ENCODE peak calls at places on chromosomes 1 and 21, in nine cellular contexts. L is choroid plexus epithelial cell, Q is fibroblast of the aortic adventitia, I is epithelial cell of esophagus, N is GM06990, J is lower leg skin, F is brain microvascular endothelial cell, U is fibroblast of lung, E is colonic mucosa. X is an unnamed sample.

GRCh38 chr1:197917813-197918646 is 858 bp downstream of the LHX9 start:
- DNase-seq in U (no peak), N (peak), I (no peak), F (no peak), Q (no peak), E (no peak), J (peak), L (no peak), X (no peak)

GRCh38 chr1:178093150-178093957 is 550 bp upstream of the RASAL2 start:
- DNase-seq in Q (peak), U (peak), E (peak), F (peak), I (peak), L (peak), N (peak), J (peak), X (peak)

GRCh38 chr1:16090076-16090826 is 16.8 kb upstream of the FAM131C start:
- DNase-seq in N (no peak), Q (peak), F (no peak), E (no peak), L (no peak), I (no peak), U (no peak), J (no peak), X (no peak)

GRCh38 chr1:20359451-20360330 is 69.0 kb downstream of the VWA5B1 start:
- DNase-seq in J (no peak), Q (no peak), N (no peak), I (no peak), E (peak), F (no peak), U (no peak), L (no peak), X (no peak)

GRCh38 chr1:17233675-17234074 is 15.2 kb upstream of the PADI3 start:
- DNase-seq in N (no peak), L (peak), I (peak), F (peak), Q (peak), U (peak), J (peak), E (peak), X (peak)

GRCh38 chr1:181514298-181515290 is 31.3 kb downstream of the CACNA1E start:
- DNase-seq in F (no peak), I (no peak), N (peak), E (no peak), Q (no peak), U (no peak), L (no peak), J (no peak), X (no peak)

GRCh38 chr21:34707876-34708325 is 39.1 kb downstream of the CLIC6 start:
- DNase-seq in J (peak), Q (no peak), L (no peak), I (no peak), N (peak), E (no peak), F (no peak), U (no peak), X (no peak)

GRCh38 chr1:182235952-182236650 is 155.5 kb downstream of the GLUL start:
- DNase-seq in F (peak), N (no peak), U (peak), I (peak), E (peak), L (no peak), Q (no peak), J (no peak), X (peak)

GRCh38 chr1:115364044-115364775 is 26.2 kb upstream of the NGF start:
- DNase-seq in N (no peak), F (peak), Q (peak), I (no peak), E (no peak), U (peak), L (peak), J (no peak), X (no peak)

GRCh38 chr1:160850993-160851392 is 11.7 kb downstream of the CD244 start:
- DNase-seq in I (no peak), L (no peak), Q (no peak), U (no peak), F (no peak), E (no peak), N (no peak), J (peak), X (no peak)

GRCh38 chr1:176801553-176802020 is 338.6 kb downstream of the PAPPA2 start:
- DNase-seq in F (no peak), I (no peak), Q (peak), N (no peak), L (no peak), E (peak), J (no peak), U (no peak), X (no peak)

GRCh38 chr1:203165101-203165799 is 10.4 kb downstream of the MYBPH start:
- DNase-seq in E (no peak), N (no peak), F (no peak), L (no peak), J (no peak), U (no peak), Q (no peak), I (no peak), X (no peak)

GRCh38 chr1:172661107-172661506 is 2.2 kb downstream of the FASLG start:
- DNase-seq in U (no peak), J (no peak), Q (no peak), F (no peak), E (no peak), L (no peak), I (no peak), N (no peak), X (no peak)

GRCh38 chr1:99553301-99553700 is 92.6 kb upstream of the PALMD start:
- DNase-seq in F (no peak), N (no peak), J (no peak), L (no peak), Q (no peak), U (no peak), I (no peak), E (no peak), X (no peak)

GRCh38 chr1:67840449-67840848 is 7.2 kb upstream of the GNG12 start:
- DNase-seq in L (peak), N (no peak), J (no peak), U (peak), E (no peak), F (peak), Q (peak), I (peak), X (peak)

GRCh38 chr1:94873520-94874351 is 53.2 kb downstream of the CNN3 start:
- DNase-seq in N (no peak), I (peak), J (no peak), U (peak), L (peak), Q (peak), E (no peak), F (no peak), X (no peak)

GRCh38 chr21:41369915-41370839 is 8.3 kb downstream of the MX2 start:
- DNase-seq in Q (no peak), I (no peak), L (no peak), E (no peak), U (no peak), F (no peak), J (peak), N (peak), X (no peak)

GRCh38 chr1:44803062-44803311 is 2.8 kb downstream of the PLK3 start:
- DNase-seq in U (no peak), J (peak), N (no peak), Q (no peak), I (no peak), E (no peak), F (no peak), L (no peak), X (no peak)

GRCh38 chr1:51818487-51818886 is 60.0 kb downstream of the NRDC start:
- DNase-seq in J (no peak), E (no peak), I (no peak), N (no peak), Q (no peak), L (no peak), F (no peak), U (no peak), X (no peak)

GRCh38 chr1:231241751-231242150 is 739 bp downstream of the GNPAT start:
- DNase-seq in Q (peak), L (no peak), E (peak), I (peak), F (no peak), U (peak), N (no peak), J (no peak), X (no peak)

GRCh38 chr1:233613252-233614172 is at the start of gene KCNK1:
- DNase-seq in J (peak), F (peak), Q (peak), U (peak), E (peak), L (peak), I (peak), N (peak), X (peak)

GRCh38 chr1:64601207-64601606 is 131.3 kb downstream of the CACHD1 start:
- DNase-seq in N (no peak), Q (no peak), U (no peak), E (no peak), J (no peak), F (no peak), I (no peak), L (no peak), X (no peak)

GRCh38 chr21:34933609-34934345 is 115.3 kb downstream of the RUNX1 start:
- DNase-seq in J (no peak), U (no peak), E (no peak), F (no peak), I (no peak), N (no peak), Q (no peak), L (no peak), X (no peak)

GRCh38 chr1:115862406-115862805 is 21.5 kb upstream of the NHLH2 start:
- DNase-seq in I (peak), E (no peak), N (no peak), L (no peak), J (no peak), F (no peak), Q (no peak), U (no peak), X (no peak)

GRCh38 chr1:56644941-56645662 is at the start of gene PRKAA2:
- DNase-seq in I (peak), U (peak), N (peak), L (no peak), F (no peak), E (peak), J (peak), Q (no peak), X (no peak)

GRCh38 chr1:68473060-68473459 is 23.3 kb upstream of the RPE65 start:
- DNase-seq in U (no peak), I (no peak), F (no peak), J (no peak), Q (no peak), N (no peak), L (no peak), E (no peak), X (no peak)

GRCh38 chr1:65309317-65310077 is at the start of gene DNAJC6:
- DNase-seq in Q (peak), N (peak), L (peak), U (peak), E (peak), J (peak), F (peak), I (peak), X (no peak)

GRCh38 chr1:5742801-5743200 is 249.4 kb downstream of the NPHP4 start:
- DNase-seq in F (no peak), E (no peak), J (no peak), Q (no peak), L (no peak), N (no peak), I (no peak), U (no peak), X (no peak)
- H3K4me3 ChIP-seq in F (no peak), E (no peak), J (no peak), Q (no peak), L (no peak), N (no peak), I (no peak), U (no peak), X (no peak)

GRCh38 chr1:225567789-225568188 is 85.1 kb downstream of the ENAH start:
- DNase-seq in I (no peak), U (peak), E (no peak), Q (no peak), N (no peak), F (peak), L (peak), J (no peak), X (no peak)
- TF ChIP-seq CTCF in I (no peak), U (no peak), E (no peak), Q (no peak), N (no peak), F (peak), L (peak), J (no peak), X (peak)

DNA sequence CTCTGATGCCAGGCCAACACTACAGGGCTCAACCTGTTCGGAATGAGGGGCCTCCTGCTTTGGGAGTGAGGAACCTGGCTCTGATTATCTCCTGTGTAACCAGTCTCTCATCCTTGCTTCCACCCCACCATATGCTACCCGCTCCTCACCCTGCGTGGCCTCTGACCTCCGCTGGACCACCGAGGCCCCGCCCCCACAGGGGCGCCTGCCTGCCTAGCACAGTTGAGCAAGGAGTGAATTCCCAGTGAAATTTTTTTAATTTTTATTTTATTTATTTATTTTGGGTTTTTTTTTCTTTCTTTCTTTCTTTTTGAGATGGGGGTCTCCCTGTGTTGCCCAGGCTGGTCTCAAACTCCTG is 1.9 kb upstream of the GNB1 start:
- DNase-seq in U (no peak), E (no peak), I (no peak), J (no peak), L (no peak), Q (no peak), F (no peak), N (no peak), X (no peak)
- H3K4me3 ChIP-seq in U (no peak), E (no peak), I (no peak), J (no peak), L (no peak), Q (no peak), F (no peak), N (no peak), X (no peak)

GRCh38 chr1:212791261-212791675 is 309 bp downstream of the NSL1 start:
- DNase-seq in F (peak), U (no peak), E (no peak), Q (peak), I (peak), L (peak), J (no peak), N (no peak), X (no peak)

GRCh38 chr1:212797681-212798080 is 6.0 kb downstream of the TATDN3 start:
- DNase-seq in U (peak), N (no peak), Q (no peak), L (peak), I (peak), F (peak), E (no peak), J (no peak), X (no peak)

GRCh38 chr1:212792396-212792908 is 758 bp downstream of the TATDN3 start:
- DNase-seq in E (no peak), I (no peak), N (no peak), F (no peak), Q (no peak), U (no peak), J (no peak), L (no peak), X (no peak)

GRCh38 chr1:212794561-212795014 is 2.9 kb downstream of the TATDN3 start:
- DNase-seq in E (no peak), N (peak), U (no peak), J (no peak), F (no peak), Q (no peak), L (no peak), I (no peak), X (no peak)

GRCh38 chr1:212791676-212792395 is at the start of the genes NSL1 and TATDN3:
- DNase-seq in E (peak), L (peak), U (peak), I (peak), N (peak), Q (peak), F (peak), J (peak), X (peak)
- TF ChIP-seq CTCF in E (no peak), L (no peak), U (no peak), I (no peak), N (no peak), Q (no peak), F (no peak), J (no peak), X (no peak)

DNA sequence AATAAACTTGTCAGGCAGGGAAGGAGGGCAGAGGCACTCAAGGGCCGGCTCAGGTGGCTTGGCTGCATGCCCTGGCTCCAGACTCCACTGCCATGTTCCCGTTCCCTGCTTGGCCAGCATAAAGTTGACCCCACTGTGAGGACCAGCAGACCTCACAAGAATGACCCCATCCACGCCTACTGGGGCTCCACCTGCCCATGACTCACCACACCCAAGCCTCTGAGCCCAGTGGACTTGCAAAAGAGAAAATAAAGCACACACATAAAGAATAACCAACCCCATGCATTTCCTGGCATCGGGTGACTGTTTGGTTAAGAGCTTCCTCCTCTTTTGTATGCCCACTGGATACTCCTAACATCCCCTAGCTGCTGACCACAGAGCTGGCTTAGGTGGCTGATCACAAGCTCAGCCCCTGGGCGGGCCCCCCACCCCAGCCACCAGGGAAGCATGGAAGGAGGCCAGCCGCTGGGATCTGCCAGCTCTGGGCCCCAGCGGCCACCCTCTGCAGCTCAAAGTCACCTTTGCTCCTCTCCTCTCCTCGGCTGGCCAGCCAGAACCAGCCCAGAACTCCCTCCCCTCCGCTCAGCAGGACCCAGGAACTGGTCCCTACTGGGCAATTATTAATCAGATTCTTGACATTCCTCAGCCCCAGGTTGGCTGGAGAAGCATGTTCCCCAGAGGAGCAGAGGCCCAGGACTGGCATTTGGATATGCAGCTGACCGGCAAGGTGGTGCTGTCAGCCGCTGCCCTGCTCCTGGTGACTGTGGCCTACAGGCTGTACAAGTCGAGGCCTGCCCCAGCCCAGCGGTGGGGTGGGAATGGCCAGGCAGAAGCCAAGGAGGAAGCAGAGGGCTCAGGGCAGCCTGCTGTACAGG is at the start of gene KLHDC7A:
- DNase-seq in J (no peak), L (no peak), E (peak), N (no peak), F (no peak), I (peak), U (peak), Q (no peak), X (peak)
- H3K4me3 ChIP-seq in J (no peak), L (no peak), E (peak), N (no peak), F (no peak), I (no peak), U (no peak), Q (no peak), X (peak)

GRCh38 chr1:199684686-199685273 is 342.7 kb upstream of the NR5A2 start:
- DNase-seq in N (no peak), J (no peak), I (peak), F (peak), L (peak), Q (peak), E (peak), U (peak), X (no peak)
- TF ChIP-seq CTCF in N (peak), J (no peak), I (peak), F (peak), L (peak), Q (peak), E (peak), U (peak), X (peak)

DNA sequence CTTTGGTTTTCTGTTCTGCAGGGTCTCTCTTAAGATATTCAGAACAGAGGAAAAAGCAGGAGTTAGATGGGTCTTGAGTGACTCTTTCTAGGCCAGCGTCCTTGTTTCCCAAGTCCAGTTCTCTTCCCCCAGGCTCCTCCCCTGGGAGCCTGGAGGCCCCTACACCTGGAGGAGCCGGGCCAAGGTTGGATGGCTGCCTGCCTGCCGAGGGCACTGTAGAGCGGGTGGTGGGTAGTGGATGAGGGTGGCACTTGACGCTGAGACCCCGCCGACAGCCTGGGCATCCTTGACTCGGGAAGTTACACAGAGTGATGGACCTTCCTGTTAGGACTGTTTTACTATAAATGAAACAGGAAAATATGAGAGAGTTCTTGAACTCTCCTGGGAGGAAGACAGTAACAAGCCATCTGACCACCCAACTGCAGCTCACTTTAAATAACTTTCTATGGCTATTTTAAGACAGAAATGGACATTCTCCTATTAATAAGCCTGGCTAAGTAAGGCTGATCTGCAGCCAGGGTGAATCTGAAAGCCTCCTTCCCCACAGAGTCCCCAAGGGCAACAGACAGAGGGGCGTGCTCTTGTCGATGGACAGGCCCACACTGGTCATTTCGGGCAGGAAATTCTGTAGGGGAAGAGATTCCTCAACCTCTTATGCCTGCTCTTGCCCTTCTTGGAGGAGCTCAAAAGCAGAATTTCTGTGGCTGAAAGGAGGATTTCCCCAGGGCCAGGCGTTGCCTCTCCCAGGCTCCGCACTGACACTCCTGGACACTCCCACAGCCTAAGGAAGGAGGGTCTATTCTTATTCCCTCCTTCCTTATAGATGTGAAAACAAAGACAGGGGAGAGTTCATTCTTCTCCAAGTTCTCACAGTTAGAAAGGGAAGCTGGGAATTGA is 17.7 kb upstream of the KANK4 start:
- DNase-seq in Q (peak), L (no peak), N (no peak), F (no peak), I (peak), J (no peak), U (no peak), E (no peak), X (no peak)
- H3K4me3 ChIP-seq in Q (no peak), L (no peak), N (no peak), F (no peak), I (no peak), J (no peak), U (no peak), E (no peak), X (no peak)